ENCODE peak calls at places on chromosomes 6 and 20, in eight cellular contexts. One of them, this sample, is unnamed.

GRCh38 chr6:125444234-125444949 is 142.6 kb upstream of the HDDC2 start:
- DNase-seq in T-cell: no peak
- DNase-seq in NCI-H345: no peak
- DNase-seq in heart left ventricle: peak; percentile 84
- DNase-seq in naive B cell: no peak
- DNase-seq in cardiac muscle cell: peak; percentile 29
- DNase-seq in stimulated activated CD4-positive, alpha-beta T cell treated with anti-CD3 and anti-CD28 coated beads, Interleukin-12 subunit alpha, Interleukin-12 subunit beta, amount 100 ng/mL, for 4 hours: no peak
- DNase-seq in Panc1: no peak
- DNase-seq in this sample: peak; percentile 54

GRCh38 chr6:90294008-90294511 is 2.6 kb downstream of the BACH2 start:
- DNase-seq in heart left ventricle: no peak
- DNase-seq in naive B cell: no peak
- DNase-seq in stimulated activated CD4-positive, alpha-beta T cell treated with anti-CD3 and anti-CD28 coated beads, Interleukin-12 subunit alpha, Interleukin-12 subunit beta, amount 100 ng/mL, for 4 hours: no peak
- DNase-seq in NCI-H345: no peak
- DNase-seq in cardiac muscle cell: no peak
- DNase-seq in T-cell: no peak
- DNase-seq in Panc1: no peak
- DNase-seq in this sample: no peak

GRCh38 chr6:13425971-13426931 is 61.1 kb downstream of the GFOD1 start:
- DNase-seq in cardiac muscle cell: peak; percentile 71
- DNase-seq in naive B cell: no peak
- DNase-seq in T-cell: no peak
- DNase-seq in NCI-H345: no peak
- DNase-seq in Panc1: no peak
- DNase-seq in heart left ventricle: no peak
- DNase-seq in stimulated activated CD4-positive, alpha-beta T cell treated with anti-CD3 and anti-CD28 coated beads, Interleukin-12 subunit alpha, Interleukin-12 subunit beta, amount 100 ng/mL, for 4 hours: no peak
- DNase-seq in this sample: no peak

GRCh38 chr6:47810885-47811284 is 29.1 kb downstream of the OPN5 start:
- DNase-seq in NCI-H345: no peak
- DNase-seq in heart left ventricle: no peak
- DNase-seq in Panc1: no peak
- DNase-seq in stimulated activated CD4-positive, alpha-beta T cell treated with anti-CD3 and anti-CD28 coated beads, Interleukin-12 subunit alpha, Interleukin-12 subunit beta, amount 100 ng/mL, for 4 hours: no peak
- DNase-seq in naive B cell: no peak
- DNase-seq in T-cell: no peak
- DNase-seq in cardiac muscle cell: no peak
- DNase-seq in this sample: no peak

GRCh38 chr20:20551409-20551808 is 161.0 kb downstream of the RALGAPA2 start:
- DNase-seq in cardiac muscle cell: no peak
- DNase-seq in heart left ventricle: no peak
- DNase-seq in NCI-H345: peak; percentile 35
- DNase-seq in naive B cell: no peak
- DNase-seq in Panc1: no peak
- DNase-seq in T-cell: no peak
- DNase-seq in stimulated activated CD4-positive, alpha-beta T cell treated with anti-CD3 and anti-CD28 coated beads, Interleukin-12 subunit alpha, Interleukin-12 subunit beta, amount 100 ng/mL, for 4 hours: no peak
- DNase-seq in this sample: no peak

GRCh38 chr20:35663813-35664543 is 722 bp downstream of the CPNE1 start:
- DNase-seq in stimulated activated CD4-positive, alpha-beta T cell treated with anti-CD3 and anti-CD28 coated beads, Interleukin-12 subunit alpha, Interleukin-12 subunit beta, amount 100 ng/mL, for 4 hours: peak; percentile 39
- DNase-seq in Panc1: no peak
- DNase-seq in NCI-H345: peak; percentile 54
- DNase-seq in T-cell: peak; percentile 66
- DNase-seq in naive B cell: peak; percentile 79
- DNase-seq in heart left ventricle: peak; percentile 34
- DNase-seq in cardiac muscle cell: peak; percentile 41
- DNase-seq in this sample: peak; percentile 70

GRCh38 chr6:139764498-139764986 is 390.1 kb upstream of the CITED2 start:
- DNase-seq in stimulated activated CD4-positive, alpha-beta T cell treated with anti-CD3 and anti-CD28 coated beads, Interleukin-12 subunit alpha, Interleukin-12 subunit beta, amount 100 ng/mL, for 4 hours: no peak
- DNase-seq in cardiac muscle cell: peak; percentile 93
- DNase-seq in NCI-H345: no peak
- DNase-seq in heart left ventricle: peak; percentile 40
- DNase-seq in naive B cell: no peak
- DNase-seq in Panc1: peak; percentile 96
- DNase-seq in T-cell: no peak
- DNase-seq in this sample: peak; percentile 42

GRCh38 chr6:138662474-138662873 is 111.1 kb upstream of the CCDC28A start:
- DNase-seq in T-cell: no peak
- DNase-seq in naive B cell: no peak
- DNase-seq in cardiac muscle cell: peak; percentile 25
- DNase-seq in heart left ventricle: no peak
- DNase-seq in NCI-H345: no peak
- DNase-seq in stimulated activated CD4-positive, alpha-beta T cell treated with anti-CD3 and anti-CD28 coated beads, Interleukin-12 subunit alpha, Interleukin-12 subunit beta, amount 100 ng/mL, for 4 hours: no peak
- DNase-seq in Panc1: peak; percentile 82
- DNase-seq in this sample: no peak

GRCh38 chr6:36131517-36132220 is 1.4 kb downstream of the MAPK13 start:
- DNase-seq in cardiac muscle cell: peak; percentile 79
- DNase-seq in T-cell: no peak
- DNase-seq in heart left ventricle: no peak
- DNase-seq in stimulated activated CD4-positive, alpha-beta T cell treated with anti-CD3 and anti-CD28 coated beads, Interleukin-12 subunit alpha, Interleukin-12 subunit beta, amount 100 ng/mL, for 4 hours: peak; percentile 36
- DNase-seq in naive B cell: no peak
- DNase-seq in NCI-H345: peak; percentile 43
- DNase-seq in Panc1: no peak
- DNase-seq in this sample: peak; percentile 93

GRCh38 chr20:53737404-53738038 is 143.9 kb upstream of the ZNF217 start:
- DNase-seq in T-cell: no peak
- DNase-seq in naive B cell: no peak
- DNase-seq in heart left ventricle: no peak
- DNase-seq in Panc1: no peak
- DNase-seq in cardiac muscle cell: peak; percentile 32
- DNase-seq in NCI-H345: no peak
- DNase-seq in stimulated activated CD4-positive, alpha-beta T cell treated with anti-CD3 and anti-CD28 coated beads, Interleukin-12 subunit alpha, Interleukin-12 subunit beta, amount 100 ng/mL, for 4 hours: no peak
- DNase-seq in this sample: no peak

GRCh38 chr6:148971027-148971927 is 224.4 kb downstream of the UST start:
- DNase-seq in stimulated activated CD4-positive, alpha-beta T cell treated with anti-CD3 and anti-CD28 coated beads, Interleukin-12 subunit alpha, Interleukin-12 subunit beta, amount 100 ng/mL, for 4 hours: no peak
- DNase-seq in naive B cell: no peak
- DNase-seq in cardiac muscle cell: no peak
- DNase-seq in NCI-H345: peak; percentile 47
- DNase-seq in T-cell: no peak
- DNase-seq in Panc1: no peak
- DNase-seq in heart left ventricle: no peak
- DNase-seq in this sample: no peak

GRCh38 chr6:150865406-150866146 is at the start of gene MTHFD1L:
- DNase-seq in naive B cell: peak; percentile 82
- DNase-seq in heart left ventricle: peak; percentile 76
- DNase-seq in T-cell: peak; percentile 46
- DNase-seq in stimulated activated CD4-positive, alpha-beta T cell treated with anti-CD3 and anti-CD28 coated beads, Interleukin-12 subunit alpha, Interleukin-12 subunit beta, amount 100 ng/mL, for 4 hours: peak; percentile 77
- DNase-seq in Panc1: no peak
- DNase-seq in cardiac muscle cell: peak; percentile 92
- DNase-seq in NCI-H345: peak; percentile 77
- DNase-seq in this sample: peak; percentile 86

GRCh38 chr6:11160199-11160598 is 48.7 kb upstream of the ERVFRD-1 start:
- DNase-seq in cardiac muscle cell: no peak
- DNase-seq in Panc1: no peak
- DNase-seq in stimulated activated CD4-positive, alpha-beta T cell treated with anti-CD3 and anti-CD28 coated beads, Interleukin-12 subunit alpha, Interleukin-12 subunit beta, amount 100 ng/mL, for 4 hours: no peak
- DNase-seq in NCI-H345: no peak
- DNase-seq in naive B cell: no peak
- DNase-seq in heart left ventricle: no peak
- DNase-seq in T-cell: no peak
- DNase-seq in this sample: no peak

GRCh38 chr6:168104636-168105035 is 25.6 kb upstream of the FRMD1 start:
- DNase-seq in cardiac muscle cell: no peak
- DNase-seq in naive B cell: no peak
- DNase-seq in stimulated activated CD4-positive, alpha-beta T cell treated with anti-CD3 and anti-CD28 coated beads, Interleukin-12 subunit alpha, Interleukin-12 subunit beta, amount 100 ng/mL, for 4 hours: no peak
- DNase-seq in heart left ventricle: no peak
- DNase-seq in T-cell: no peak
- DNase-seq in NCI-H345: no peak
- DNase-seq in Panc1: no peak
- DNase-seq in this sample: no peak

GRCh38 chr20:34708621-34709043 is 4.5 kb downstream of the TP53INP2 start:
- DNase-seq in NCI-H345: peak; percentile 61
- DNase-seq in naive B cell: peak; percentile 69
- DNase-seq in heart left ventricle: peak; percentile 42
- DNase-seq in stimulated activated CD4-positive, alpha-beta T cell treated with anti-CD3 and anti-CD28 coated beads, Interleukin-12 subunit alpha, Interleukin-12 subunit beta, amount 100 ng/mL, for 4 hours: peak; percentile 44
- DNase-seq in T-cell: peak; percentile 51
- DNase-seq in cardiac muscle cell: peak; percentile 48
- DNase-seq in Panc1: no peak
- DNase-seq in this sample: peak; percentile 32

GRCh38 chr6:71028236-71028876 is 71.5 kb upstream of the B3GAT2 start:
- DNase-seq in NCI-H345: no peak
- DNase-seq in T-cell: no peak
- DNase-seq in Panc1: no peak
- DNase-seq in stimulated activated CD4-positive, alpha-beta T cell treated with anti-CD3 and anti-CD28 coated beads, Interleukin-12 subunit alpha, Interleukin-12 subunit beta, amount 100 ng/mL, for 4 hours: no peak
- DNase-seq in naive B cell: no peak
- DNase-seq in heart left ventricle: no peak
- DNase-seq in cardiac muscle cell: no peak
- DNase-seq in this sample: no peak

GRCh38 chr6:90385914-90386313 is 89.3 kb upstream of the BACH2 start:
- DNase-seq in NCI-H345: no peak
- DNase-seq in heart left ventricle: no peak
- DNase-seq in stimulated activated CD4-positive, alpha-beta T cell treated with anti-CD3 and anti-CD28 coated beads, Interleukin-12 subunit alpha, Interleukin-12 subunit beta, amount 100 ng/mL, for 4 hours: no peak
- DNase-seq in Panc1: no peak
- DNase-seq in T-cell: no peak
- DNase-seq in cardiac muscle cell: no peak
- DNase-seq in naive B cell: no peak
- DNase-seq in this sample: no peak

GRCh38 chr6:169542491-169542890 is 159.3 kb downstream of the WDR27 start:
- DNase-seq in cardiac muscle cell: no peak
- DNase-seq in T-cell: no peak
- DNase-seq in naive B cell: no peak
- DNase-seq in NCI-H345: no peak
- DNase-seq in stimulated activated CD4-positive, alpha-beta T cell treated with anti-CD3 and anti-CD28 coated beads, Interleukin-12 subunit alpha, Interleukin-12 subunit beta, amount 100 ng/mL, for 4 hours: no peak
- DNase-seq in heart left ventricle: no peak
- DNase-seq in Panc1: no peak
- DNase-seq in this sample: no peak

This sample was measured in adrenal gland.